ENCODE peak calls at places on chromosome 21, in seven cellular contexts. X, U, O, T, Y, F and K are unnamed samples.

GRCh38 chr21:29104239-29104708 is 26.2 kb upstream of the MAP3K7CL start:
- DNase-seq in O (no peak), U (peak), T (no peak), F (no peak), X (no peak), Y (no peak), K (no peak)

GRCh38 chr21:21159253-21159899 is 161.2 kb downstream of the NCAM2 start:
- DNase-seq in O (no peak), X (no peak), F (no peak), U (peak), Y (no peak), T (no peak), K (no peak)

GRCh38 chr21:43956667-43957030 is 55.5 kb upstream of the TRAPPC10 start:
- DNase-seq in Y (no peak), U (peak), T (no peak), O (no peak), F (no peak), X (no peak), K (no peak)

GRCh38 chr21:32494946-32495703 is 82.6 kb downstream of the EVA1C start:
- DNase-seq in F (no peak), Y (no peak), T (no peak), O (peak), X (no peak), U (peak), K (no peak)

GRCh38 chr21:15631342-15631741 is 98.4 kb upstream of the USP25 start:
- DNase-seq in T (no peak), O (peak), F (no peak), U (peak), X (no peak), Y (no peak), K (no peak)

GRCh38 chr21:16116798-16117197 is 387.0 kb downstream of the USP25 start:
- DNase-seq in F (no peak), X (no peak), T (no peak), Y (no peak), O (no peak), U (peak), K (no peak)

GRCh38 chr21:30676737-30677136 is 34.1 kb downstream of the KRTAP20-3 start:
- DNase-seq in O (peak), F (no peak), X (no peak), Y (no peak), U (no peak), T (no peak), K (no peak)

GRCh38 chr21:26445440-26445839 is 127.6 kb downstream of the CYYR1 start:
- DNase-seq in U (peak), X (no peak), T (no peak), Y (no peak), F (no peak), O (no peak), K (no peak)

GRCh38 chr21:17462276-17462981 is 50.4 kb upstream of the CXADR start:
- DNase-seq in Y (no peak), O (no peak), T (no peak), U (peak), X (peak), F (no peak), K (no peak)

GRCh38 chr21:16079830-16080229 is 350.0 kb downstream of the USP25 start:
- DNase-seq in Y (no peak), T (no peak), O (peak), F (no peak), U (peak), X (no peak), K (no peak)

GRCh38 chr21:40842197-40842552 is 4.8 kb downstream of the DSCAM start:
- DNase-seq in Y (no peak), U (no peak), F (no peak), O (no peak), T (no peak), X (no peak), K (no peak)

GRCh38 chr21:32807717-32808380 is 36.3 kb upstream of the PAXBP1 start:
- DNase-seq in F (no peak), T (no peak), Y (no peak), X (no peak), O (peak), U (peak), K (no peak)

GRCh38 chr21:31597683-31598082 is 61.8 kb upstream of the SOD1 start:
- DNase-seq in X (no peak), T (no peak), O (no peak), F (no peak), Y (no peak), U (no peak), K (no peak)

GRCh38 chr21:35191754-35192153 is 142.7 kb upstream of the RUNX1 start:
- DNase-seq in U (no peak), F (no peak), O (no peak), T (no peak), X (no peak), Y (no peak), K (no peak)

GRCh38 chr21:35197191-35197590 is 148.1 kb upstream of the RUNX1 start:
- DNase-seq in Y (no peak), X (no peak), O (no peak), T (no peak), F (no peak), U (peak), K (no peak)

GRCh38 chr21:35198004-35198403 is 148.9 kb upstream of the RUNX1 start:
- DNase-seq in Y (no peak), X (peak), O (peak), U (peak), F (no peak), T (no peak), K (no peak)

GRCh38 chr21:35196128-35196527 is 147.0 kb upstream of the RUNX1 start:
- DNase-seq in T (no peak), F (no peak), Y (no peak), O (no peak), U (no peak), X (no peak), K (no peak)

GRCh38 chr21:35195232-35195631 is 146.1 kb upstream of the RUNX1 start:
- DNase-seq in O (peak), Y (no peak), U (no peak), X (no peak), T (no peak), F (no peak), K (no peak)
- TF ChIP-seq CTCF in O (no peak), Y (no peak), U (no peak), X (no peak), T (no peak), F (no peak), K (no peak)

GRCh38 chr21:34947122-34947534 is 102.0 kb downstream of the RUNX1 start:
- DNase-seq in T (no peak), O (no peak), X (no peak), U (peak), Y (no peak), F (no peak), K (no peak)

GRCh38 chr21:34945288-34945687 is 103.8 kb downstream of the RUNX1 start:
- DNase-seq in O (no peak), U (no peak), Y (no peak), X (no peak), T (no peak), F (no peak), K (no peak)

GRCh38 chr21:34948157-34948556 is 100.9 kb downstream of the RUNX1 start:
- DNase-seq in F (no peak), U (no peak), O (no peak), T (no peak), Y (no peak), X (no peak), K (no peak)

GRCh38 chr21:34944015-34944755 is 104.9 kb downstream of the RUNX1 start:
- DNase-seq in U (no peak), F (no peak), X (no peak), O (no peak), Y (no peak), T (no peak), K (no peak)

GRCh38 chr21:34946385-34947121 is 102.5 kb downstream of the RUNX1 start:
- DNase-seq in T (no peak), F (no peak), Y (no peak), U (no peak), X (no peak), O (no peak), K (no peak)
- TF ChIP-seq CTCF in T (no peak), F (no peak), Y (no peak), U (peak), X (no peak), O (no peak), K (no peak)

GRCh38 chr21:41932191-41932575 is 21.6 kb downstream of the C2CD2 start:
- DNase-seq in U (peak), Y (no peak), O (peak), T (no peak), X (no peak), F (no peak), K (no peak)
- TF ChIP-seq CTCF in U (peak), Y (no peak), O (peak), T (no peak), X (no peak), F (no peak), K (no peak)

GRCh38 chr21:46600305-46600704 is 4.6 kb downstream of the S100B start:
- DNase-seq in X (no peak), Y (no peak), O (no peak), U (no peak), F (no peak), T (no peak), K (no peak)
- TF ChIP-seq CTCF in X (no peak), Y (no peak), O (no peak), U (no peak), F (no peak), T (no peak), K (no peak)

GRCh38 chr21:45249626-45250025 is 38.1 kb downstream of the POFUT2 start:
- DNase-seq in F (no peak), O (no peak), T (no peak), Y (no peak), X (no peak), U (no peak), K (no peak)

GRCh38 chr21:45250914-45251634 is 36.6 kb downstream of the POFUT2 start:
- DNase-seq in Y (no peak), T (no peak), O (no peak), F (no peak), X (no peak), U (no peak), K (no peak)

GRCh38 chr21:45248301-45248892 is 39.3 kb downstream of the POFUT2 start:
- DNase-seq in Y (no peak), F (peak), O (no peak), X (no peak), T (no peak), U (no peak), K (no peak)

GRCh38 chr21:45250272-45250671 is 37.4 kb downstream of the POFUT2 start:
- DNase-seq in O (no peak), Y (no peak), U (no peak), T (no peak), F (no peak), X (no peak), K (no peak)

DNA sequence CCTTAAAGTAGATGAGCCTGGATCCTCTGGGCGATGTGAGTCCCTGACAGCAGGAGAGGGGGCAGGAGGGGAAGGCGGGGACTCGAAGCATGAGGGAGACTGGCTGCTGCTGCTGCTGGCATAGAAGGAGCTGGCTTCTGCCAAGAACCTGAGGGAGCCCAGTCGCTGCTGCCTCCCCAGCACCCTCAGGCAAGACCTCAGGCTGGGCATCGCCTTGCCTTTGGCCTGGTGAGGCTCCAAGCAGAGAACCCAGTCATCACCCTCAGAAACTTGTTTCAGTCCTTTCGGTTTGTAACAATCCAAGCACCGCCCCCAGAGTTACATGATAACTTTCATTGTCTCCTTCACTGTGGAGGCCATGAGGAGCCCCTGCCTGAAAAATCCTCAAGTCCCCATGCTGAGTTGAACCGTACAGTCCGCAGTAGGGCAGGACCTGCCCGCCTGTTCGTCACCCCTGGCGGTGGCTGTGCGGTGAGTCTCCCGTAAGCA is 38.8 kb downstream of the POFUT2 start:
- DNase-seq in T (no peak), Y (no peak), U (peak), O (peak), F (no peak), X (no peak), K (no peak)
- TF ChIP-seq CTCF in T (no peak), Y (no peak), U (no peak), O (no peak), F (no peak), X (no peak), K (no peak)

GRCh38 chr21:24011087-24011486 is 1596.2 kb downstream of the MRPL39 start:
- DNase-seq in F (no peak), X (no peak), Y (no peak), O (no peak), U (no peak), T (no peak), K (no peak)

GRCh38 chr21:24014381-24014780 is 1592.9 kb downstream of the MRPL39 start:
- DNase-seq in O (no peak), T (no peak), Y (no peak), F (no peak), X (no peak), U (no peak), K (no peak)
- TF ChIP-seq CTCF in O (no peak), T (peak), Y (peak), F (peak), X (no peak), U (peak), K (peak)

GRCh38 chr21:42495027-42495426 is 997 bp downstream of the RSPH1 start:
- DNase-seq in U (no peak), Y (peak), T (no peak), X (no peak), O (no peak), F (no peak), K (no peak)
- TF ChIP-seq CTCF in U (no peak), Y (no peak), T (no peak), X (no peak), O (no peak), F (no peak), K (no peak)

DNA sequence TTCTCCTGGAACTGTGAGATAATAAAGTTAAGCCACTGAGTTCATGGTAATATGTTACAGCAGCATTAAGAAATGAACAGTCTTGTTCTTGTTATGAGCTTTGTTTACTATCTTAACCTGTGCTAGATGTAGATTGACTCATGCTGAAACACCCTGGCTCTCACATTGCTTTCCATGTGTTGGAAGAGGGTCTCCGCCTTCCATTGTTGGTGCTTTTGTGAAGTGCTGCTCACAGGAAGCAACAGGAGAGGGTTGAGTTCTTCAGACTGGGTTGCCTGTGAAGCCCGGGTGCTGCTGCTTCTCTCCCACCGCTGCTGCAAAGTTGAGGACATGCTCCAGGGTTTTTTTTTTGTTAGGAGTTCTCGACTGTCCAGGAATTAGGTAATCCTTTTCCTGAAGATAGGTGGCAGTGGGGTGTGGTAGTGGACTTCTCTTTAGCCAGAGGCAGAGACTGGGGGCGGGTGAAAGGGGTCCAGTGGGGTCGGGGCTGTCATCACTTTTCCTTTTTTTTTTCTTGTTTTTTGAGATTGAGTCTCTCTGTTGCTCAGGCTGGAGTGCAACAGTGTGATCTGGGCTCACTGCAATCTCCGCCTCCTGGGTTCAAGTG is 28.7 kb upstream of the HMGN1 start:
- DNase-seq in U (no peak), X (no peak), O (peak), Y (no peak), T (no peak), F (no peak), K (no peak)
- TF ChIP-seq CTCF in U (no peak), X (no peak), O (no peak), Y (no peak), T (no peak), F (no peak), K (no peak)